ENCODE peak calls at places on chromosomes 2 and 18, in six cellular contexts. R is activated CD8-positive, alpha-beta T cell treated with anti-CD3 and anti-CD28 coated beads for 36 hours; A is left lung; P is heart left ventricle; D is body of pancreas; J is uterus. Z is an unnamed sample.

GRCh38 chr2:18599509-18600254 is 10.3 kb upstream of the NT5C1B start:
- DNase-seq in D (no peak), J (no peak), R (no peak), A (no peak), P (no peak), Z (no peak)

GRCh38 chr2:44902178-44902577 is 39.3 kb upstream of the SIX3 start:
- DNase-seq in A (no peak), P (no peak), D (no peak), R (no peak), J (no peak), Z (no peak)

GRCh38 chr2:101185085-101185484 is 33.9 kb upstream of the TBC1D8 start:
- DNase-seq in P (no peak), D (no peak), R (no peak), A (no peak), J (no peak), Z (no peak)

GRCh38 chr2:607172-607571 is 70.0 kb downstream of the TMEM18 start:
- DNase-seq in D (no peak), R (no peak), P (no peak), A (no peak), J (no peak), Z (no peak)

GRCh38 chr2:71220743-71221142 is 6.2 kb downstream of the PAIP2B start:
- DNase-seq in A (no peak), J (no peak), R (no peak), P (no peak), D (no peak), Z (no peak)

GRCh38 chr2:181627545-181627944 is 29.4 kb downstream of the CERKL start:
- DNase-seq in P (no peak), R (no peak), A (no peak), D (no peak), J (no peak), Z (no peak)

GRCh38 chr2:61196671-61197070 is 34.7 kb downstream of the C2orf74 start:
- DNase-seq in P (no peak), A (no peak), J (no peak), D (no peak), R (no peak), Z (no peak)

GRCh38 chr18:75473316-75473715 is 45.8 kb upstream of the SMIM21 start:
- DNase-seq in D (no peak), J (no peak), A (no peak), P (no peak), R (no peak), Z (no peak)

GRCh38 chr18:50454379-50455005 is 79.6 kb downstream of the SKA1 start:
- DNase-seq in A (no peak), R (no peak), P (no peak), D (no peak), J (no peak), Z (no peak)

GRCh38 chr2:191927991-191928390 is 81.1 kb upstream of the CAVIN2 start:
- DNase-seq in D (no peak), R (no peak), A (no peak), P (no peak), J (no peak), Z (no peak)

GRCh38 chr2:151374426-151374825 is 17.0 kb downstream of the TNFAIP6 start:
- DNase-seq in J (no peak), R (peak; percentile 6), P (no peak), D (no peak), A (no peak), Z (peak; percentile 41)

GRCh38 chr2:16173893-16174692 is 233.7 kb downstream of the MYCN start:
- DNase-seq in J (no peak), P (no peak), R (no peak), A (no peak), D (no peak), Z (no peak)

GRCh38 chr2:204436267-204436666 is 109.0 kb upstream of the PARD3B start:
- DNase-seq in A (no peak), D (no peak), P (no peak), J (no peak), R (no peak), Z (no peak)

GRCh38 chr18:48929951-48930713 is 20.6 kb downstream of the SMAD7 start:
- DNase-seq in D (peak; percentile 81), R (no peak), P (no peak), A (no peak), J (no peak), Z (no peak)

GRCh38 chr2:10878268-10878915 is 33.3 kb upstream of the KCNF1 start:
- DNase-seq in R (no peak), A (no peak), D (no peak), P (no peak), J (no peak), Z (no peak)

GRCh38 chr18:66124394-66124793 is 373.6 kb downstream of the CDH7 start:
- DNase-seq in J (no peak), D (no peak), R (no peak), A (no peak), P (no peak), Z (no peak)

GRCh38 chr2:164538250-164538866 is 82.9 kb downstream of the GRB14 start:
- DNase-seq in R (no peak), P (no peak), D (no peak), J (no peak), A (no peak), Z (peak; percentile 34)

GRCh38 chr18:79780547-79780946 is 17.2 kb upstream of the KCNG2 start:
- DNase-seq in P (no peak), D (no peak), J (no peak), R (no peak), A (no peak), Z (no peak)

GRCh38 chr2:218329826-218330651 is 26.6 kb upstream of the CATIP start:
- DNase-seq in P (no peak), R (no peak), A (no peak), J (no peak), D (no peak), Z (peak; percentile 74)

GRCh38 chr2:39837856-39838453 is 58.9 kb upstream of the THUMPD2 start:
- DNase-seq in P (no peak), A (no peak), J (no peak), D (peak; percentile 19), R (peak; percentile 21), Z (peak; percentile 43)

GRCh38 chr2:213429516-213429915 is 145.3 kb downstream of the SPAG16 start:
- DNase-seq in J (no peak), A (no peak), P (no peak), D (no peak), R (no peak), Z (no peak)

GRCh38 chr2:138327967-138328366 is 173.6 kb upstream of the SPOPL start:
- DNase-seq in R (no peak), J (no peak), P (no peak), A (no peak), D (no peak), Z (no peak)

GRCh38 chr2:69735696-69736095 is 6.2 kb upstream of the ANXA4 start:
- DNase-seq in A (no peak), P (no peak), R (no peak), J (no peak), D (peak; percentile 50), Z (no peak)

DNA sequence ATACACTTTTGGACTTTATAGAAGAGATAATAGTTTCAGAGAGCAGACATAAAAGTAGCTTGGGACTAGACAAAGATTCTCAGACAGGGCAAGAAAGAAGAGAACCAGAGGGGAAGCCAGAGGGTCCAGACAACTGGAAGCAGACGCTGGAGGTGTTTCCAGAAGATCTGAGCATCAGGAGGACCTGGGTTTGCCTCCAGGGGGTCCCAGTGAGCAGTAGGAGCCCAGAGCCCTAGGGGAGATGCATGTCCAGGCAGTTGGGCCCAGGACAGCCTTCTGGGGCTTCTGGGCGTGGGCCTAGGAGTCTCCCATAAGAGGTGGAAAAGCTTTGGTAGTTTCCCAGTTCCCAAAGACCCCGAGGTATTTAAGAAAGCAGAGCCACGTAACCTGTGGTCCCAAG is 251.2 kb upstream of the ID2 start:
- DNase-seq in J (no peak), R (no peak), A (no peak), D (no peak), P (no peak), Z (no peak)
- TF ChIP-seq CTCF in J (no peak), R (no peak), A (no peak), D (no peak), P (no peak), Z (no peak)

GRCh38 chr2:233926806-233927205 is 9.6 kb downstream of the TRPM8 start:
- DNase-seq in P (no peak), R (no peak), J (no peak), D (no peak), A (no peak), Z (no peak)

GRCh38 chr2:233934524-233934923 is 17.4 kb downstream of the TRPM8 start:
- DNase-seq in R (no peak), J (no peak), P (no peak), D (no peak), A (no peak), Z (no peak)

GRCh38 chr2:233925402-233925801 is 8.2 kb downstream of the TRPM8 start:
- DNase-seq in J (no peak), R (no peak), P (no peak), A (no peak), D (no peak), Z (no peak)

GRCh38 chr2:233929352-233929843 is 12.2 kb downstream of the TRPM8 start:
- DNase-seq in P (no peak), J (no peak), R (no peak), D (no peak), A (no peak), Z (no peak)

GRCh38 chr2:233928594-233929351 is 11.6 kb downstream of the TRPM8 start:
- DNase-seq in D (no peak), A (no peak), R (peak; percentile 69), J (no peak), P (no peak), Z (no peak)
- TF ChIP-seq CTCF in D (no peak), A (peak; percentile 39), R (peak; percentile 72), J (no peak), P (peak; percentile 17), Z (peak; percentile 17)

DNA sequence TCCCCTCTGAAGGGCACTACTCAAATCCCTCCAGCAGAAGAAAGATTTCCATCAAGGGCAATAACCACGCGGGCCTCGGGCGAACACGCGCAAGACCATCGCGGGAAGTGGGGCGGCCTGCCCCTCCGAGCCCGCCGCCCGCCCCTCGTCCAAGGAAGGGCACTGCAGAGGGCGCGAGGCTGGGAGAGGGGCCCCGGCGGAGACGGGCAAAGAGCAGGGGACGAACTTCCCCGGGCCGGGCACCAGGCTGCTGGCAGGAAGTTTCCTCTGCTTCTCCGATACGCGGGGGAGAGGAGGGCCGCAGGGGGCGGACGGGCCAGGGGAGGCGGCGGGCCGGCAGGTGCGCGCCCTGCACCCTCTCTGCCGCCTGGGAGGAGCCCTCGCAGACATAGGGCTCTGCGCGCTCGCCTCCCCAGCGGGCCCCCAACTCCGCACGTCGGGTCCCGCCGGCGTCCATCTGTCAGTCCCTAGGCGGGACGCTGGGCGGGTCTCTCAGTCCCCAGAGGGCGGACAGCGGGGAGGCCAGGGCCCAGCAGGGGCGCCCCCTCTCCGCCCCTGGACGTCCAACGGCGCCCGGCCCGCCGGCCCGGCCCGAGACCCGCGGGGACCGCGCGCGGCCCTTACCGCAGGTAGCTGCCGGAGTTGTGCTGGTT is 452 bp downstream of the TFCP2L1 start:
- DNase-seq in A (peak; percentile 82), P (no peak), R (no peak), J (no peak), D (peak; percentile 23), Z (no peak)
- TF ChIP-seq CTCF in A (no peak), P (no peak), R (no peak), J (no peak), D (no peak), Z (no peak)

DNA sequence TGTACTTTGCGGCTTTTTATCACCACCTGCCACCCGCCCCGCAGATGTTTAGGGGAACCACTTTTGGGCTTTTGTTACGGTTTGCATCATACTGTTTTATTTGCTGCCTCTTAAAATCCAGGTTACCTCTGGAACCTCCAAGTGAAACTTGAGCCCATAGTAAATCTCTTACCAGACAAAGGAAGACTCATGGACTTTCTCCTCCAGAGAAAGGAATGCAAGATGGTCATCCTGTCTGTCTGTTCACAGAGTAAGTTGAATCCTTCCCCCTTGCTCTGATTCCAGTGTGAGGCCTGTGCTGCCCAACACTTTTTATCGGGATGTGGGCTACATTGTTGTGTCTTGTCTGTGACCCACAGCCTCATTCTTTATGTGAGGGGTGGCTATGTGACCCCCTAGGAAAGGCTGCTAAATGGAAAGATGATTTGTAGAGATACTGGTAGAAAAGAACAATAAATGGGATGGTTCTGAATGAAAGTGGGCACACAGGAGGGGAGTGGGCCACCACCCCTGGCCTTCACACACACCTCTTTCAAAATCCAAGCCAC is 23.3 kb downstream of the RMC1 start:
- DNase-seq in A (no peak), D (no peak), J (no peak), P (no peak), R (no peak), Z (no peak)
- TF ChIP-seq CTCF in A (no peak), D (no peak), J (no peak), P (no peak), R (no peak), Z (no peak)

Z was measured in GM13976.